ENCODE peak calls at places on chromosomes 13 and 19, in eight cellular contexts. Z, N, D, L, U, T, B and H are unnamed samples.

GRCh38 chr13:40420160-40420740 is 246.2 kb downstream of the FOXO1 start:
- DNase-seq in Z (no peak), N (no peak), D (no peak), L (no peak), U (no peak), T (no peak), B (no peak), H (no peak)

GRCh38 chr19:3975637-3976087 is 4.8 kb upstream of the DAPK3 start:
- DNase-seq in Z (no peak), N (no peak), D (no peak), L (no peak), U (no peak), T (no peak), B (no peak), H (peak; percentile 7)

GRCh38 chr19:6066661-6067646 is 43.3 kb downstream of the RFX2 start:
- DNase-seq in Z (no peak), N (peak; percentile 99), D (peak; percentile 96), L (no peak), U (no peak), T (peak; percentile 97), B (peak; percentile 58), H (peak; percentile 91)

GRCh38 chr19:41311613-41312012 is 1.6 kb downstream of the CCDC97 start:
- DNase-seq in Z (no peak), N (no peak), D (no peak), L (no peak), U (no peak), T (no peak), B (no peak), H (no peak)

GRCh38 chr13:97256343-97256783 is 34.2 kb downstream of the MBNL2 start:
- DNase-seq in Z (peak; percentile 98), N (peak; percentile 97), D (peak; percentile 90), L (no peak), U (no peak), T (peak; percentile 85), B (peak; percentile 36), H (no peak)

GRCh38 chr13:74280093-74280794 is 146.0 kb upstream of the KLF12 start:
- DNase-seq in Z (no peak), N (no peak), D (no peak), L (no peak), U (no peak), T (no peak), B (no peak), H (no peak)

GRCh38 chr19:52086481-52086880 is 9.1 kb downstream of the ZNF841 start:
- DNase-seq in Z (no peak), N (no peak), D (no peak), L (no peak), U (no peak), T (no peak), B (no peak), H (peak; percentile 34)

GRCh38 chr13:112363867-112364528 is 12.2 kb upstream of the SPACA7 start:
- DNase-seq in Z (no peak), N (no peak), D (no peak), L (no peak), U (no peak), T (no peak), B (no peak), H (no peak)

GRCh38 chr19:33299061-33299665 is 3.2 kb downstream of the CEBPA start:
- DNase-seq in Z (no peak), N (no peak), D (no peak), L (no peak), U (no peak), T (no peak), B (no peak), H (peak; percentile 53)

GRCh38 chr13:98158172-98158907 is 15.4 kb downstream of the FARP1 start:
- DNase-seq in Z (no peak), N (no peak), D (no peak), L (no peak), U (no peak), T (no peak), B (no peak), H (no peak)

GRCh38 chr13:43963726-43964125 is 84.0 kb downstream of the LACC1 start:
- DNase-seq in Z (peak; percentile 8), N (no peak), D (peak; percentile 19), L (no peak), U (no peak), T (no peak), B (no peak), H (peak; percentile 4)

GRCh38 chr13:93422980-93423554 is 196.5 kb downstream of the GPC6 start:
- DNase-seq in Z (no peak), N (no peak), D (no peak), L (no peak), U (no peak), T (no peak), B (no peak), H (no peak)

GRCh38 chr13:114090476-114090875 is 41.9 kb downstream of the RASA3 start:
- DNase-seq in Z (no peak), N (no peak), D (no peak), L (no peak), U (no peak), T (no peak), B (no peak), H (no peak)

GRCh38 chr13:71962735-71963134 is 95.7 kb upstream of the DACH1 start:
- DNase-seq in Z (no peak), N (no peak), D (no peak), L (no peak), U (no peak), T (no peak), B (no peak), H (no peak)

GRCh38 chr19:40282209-40282580 is 3.0 kb downstream of the AKT2 start:
- DNase-seq in Z (no peak), N (no peak), D (no peak), L (no peak), U (no peak), T (no peak), B (no peak), H (no peak)

GRCh38 chr19:40281381-40282208 is 3.5 kb downstream of the AKT2 start:
- DNase-seq in Z (no peak), N (no peak), D (no peak), L (no peak), U (no peak), T (no peak), B (no peak), H (no peak)

GRCh38 chr19:40279761-40280607 is 5.2 kb downstream of the AKT2 start:
- DNase-seq in Z (no peak), N (no peak), D (no peak), L (no peak), U (no peak), T (no peak), B (no peak), H (peak; percentile 23)

GRCh38 chr19:40279120-40279551 is 6.0 kb downstream of the AKT2 start:
- DNase-seq in Z (no peak), N (no peak), D (no peak), L (no peak), U (no peak), T (no peak), B (no peak), H (no peak)

DNA sequence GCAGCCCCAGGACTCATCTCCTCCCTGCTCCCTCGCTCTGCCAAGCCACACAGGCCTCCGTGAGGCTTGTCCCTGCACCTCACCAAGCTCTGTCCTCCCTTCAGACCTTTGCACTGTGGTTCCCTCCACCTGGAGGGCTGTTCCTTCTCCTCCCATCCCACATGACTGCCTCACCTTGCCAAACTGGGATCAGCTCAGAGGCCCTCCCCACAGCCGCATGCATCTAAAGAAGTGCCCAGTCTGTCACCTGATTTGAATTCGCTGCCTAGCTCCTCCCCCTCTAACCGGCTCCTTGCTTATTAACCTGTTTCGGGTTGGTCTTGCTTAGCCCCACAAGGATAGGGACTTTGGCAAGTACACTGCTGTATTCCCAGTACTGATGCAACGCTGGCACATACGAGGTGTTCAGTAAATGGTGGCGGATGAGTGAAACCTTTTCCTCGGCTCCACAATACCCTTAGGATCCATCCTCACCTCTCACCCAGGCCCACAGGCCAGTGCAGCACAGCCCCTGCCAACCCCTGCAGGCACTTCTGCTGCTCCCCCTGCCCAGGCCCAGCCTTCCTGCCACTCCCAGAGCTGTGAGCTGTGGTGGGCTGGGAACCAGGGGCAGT is 4.4 kb downstream of the AKT2 start:
- DNase-seq in Z (no peak), N (no peak), D (no peak), L (no peak), U (no peak), T (no peak), B (no peak), H (no peak)
- TF ChIP-seq MAX in Z (no peak), N (no peak), D (no peak), L (no peak), U (no peak), T (no peak), B (no peak), H (no peak)

GRCh38 chr13:30114586-30115256 is 192.6 kb downstream of the KATNAL1 start:
- DNase-seq in Z (peak; percentile 72), N (peak; percentile 80), D (peak; percentile 80), L (peak; percentile 80), U (no peak), T (peak; percentile 63), B (peak; percentile 77), H (peak; percentile 92)
- TF ChIP-seq POLR2A in Z (peak; percentile 75), N (no peak), D (peak; percentile 66), L (no peak), U (peak; percentile 84), T (peak; percentile 59), B (no peak), H (peak; percentile 66)

GRCh38 chr13:35920816-35921215 is 210.4 kb downstream of the DCLK1 start:
- DNase-seq in Z (no peak), N (no peak), D (no peak), L (no peak), U (no peak), T (no peak), B (no peak), H (no peak)

GRCh38 chr13:35923347-35923746 is 207.8 kb downstream of the DCLK1 start:
- DNase-seq in Z (peak; percentile 16), N (peak; percentile 19), D (peak; percentile 19), L (no peak), U (no peak), T (no peak), B (no peak), H (no peak)

GRCh38 chr13:35926859-35927530 is 204.2 kb downstream of the DCLK1 start:
- DNase-seq in Z (no peak), N (no peak), D (no peak), L (no peak), U (no peak), T (no peak), B (no peak), H (no peak)

GRCh38 chr13:35927554-35927953 is 203.6 kb downstream of the DCLK1 start:
- DNase-seq in Z (no peak), N (peak; percentile 19), D (peak; percentile 50), L (no peak), U (no peak), T (no peak), B (no peak), H (peak; percentile 4)

DNA sequence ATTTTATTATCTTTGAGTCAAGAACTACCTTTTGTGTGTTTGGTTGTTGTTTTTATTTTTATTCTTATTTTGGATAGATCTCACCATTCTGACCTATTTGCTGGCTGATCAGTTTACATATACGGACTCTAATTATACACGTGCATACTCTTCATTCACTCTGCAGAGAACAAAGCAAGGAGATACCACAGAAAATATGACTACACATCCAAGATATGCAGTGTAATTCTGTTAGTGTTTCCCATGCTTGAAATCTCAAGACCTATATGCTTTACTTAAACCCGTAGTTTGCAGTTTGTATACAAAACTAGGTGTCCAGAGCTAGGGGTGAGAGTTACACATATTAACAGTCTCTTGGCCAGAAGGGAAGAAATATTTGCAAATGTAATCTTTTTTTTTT is 205.5 kb downstream of the DCLK1 start:
- DNase-seq in Z (no peak), N (no peak), D (no peak), L (no peak), U (no peak), T (no peak), B (no peak), H (no peak)
- TF ChIP-seq MAX in Z (no peak), N (no peak), D (no peak), L (no peak), U (no peak), T (no peak), B (no peak), H (no peak)

GRCh38 chr19:7680606-7681335 is at the start of gene TRAPPC5:
- DNase-seq in Z (peak; percentile 58), N (peak; percentile 83), D (peak; percentile 75), L (peak; percentile 41), U (no peak), T (peak; percentile 52), B (peak; percentile 95), H (peak; percentile 91)
- TF ChIP-seq POLR2A in Z (peak; percentile 52), N (peak; percentile 67), D (peak; percentile 61), L (no peak), U (peak; percentile 65), T (no peak), B (peak; percentile 58), H (peak; percentile 65)